ENCODE peak calls at places on chromosomes 12 and 14, in six cellular contexts. Q, Z, K, E, M and R are unnamed samples.

GRCh38 chr12:14716848-14717444 is 20.5 kb upstream of the GUCY2C start:
- DNase-seq in Q (no peak), Z (peak; percentile 62), K (peak; percentile 13), E (peak; percentile 53), M (no peak), R (no peak)

GRCh38 chr14:20671597-20672283 is 12.6 kb upstream of the RNASE4 start:
- DNase-seq in Q (no peak), Z (no peak), K (no peak), E (no peak), M (no peak), R (no peak)

GRCh38 chr12:2498961-2499500 is 295.7 kb upstream of the FKBP4 start:
- DNase-seq in Q (no peak), Z (no peak), K (no peak), E (no peak), M (no peak), R (no peak)

GRCh38 chr12:132624910-132625630 is 6.5 kb downstream of the P2RX2 start:
- DNase-seq in Q (no peak), Z (no peak), K (no peak), E (no peak), M (no peak), R (no peak)

GRCh38 chr12:4588916-4589315 is 26.9 kb downstream of the DYRK4 start:
- DNase-seq in Q (no peak), Z (no peak), K (no peak), E (no peak), M (no peak), R (no peak)

GRCh38 chr14:20415723-20416622 is 2.7 kb upstream of the TEP1 start:
- DNase-seq in Q (no peak), Z (peak; percentile 75), K (peak; percentile 43), E (peak; percentile 56), M (no peak), R (no peak)

GRCh38 chr14:35878272-35879140 is 52.4 kb downstream of the BRMS1L start:
- DNase-seq in Q (no peak), Z (peak; percentile 93), K (peak; percentile 12), E (no peak), M (no peak), R (no peak)

GRCh38 chr14:64187331-64187730 is 106.8 kb downstream of the ESR2 start:
- DNase-seq in Q (no peak), Z (no peak), K (no peak), E (no peak), M (no peak), R (no peak)